ENCODE peak calls at places on chromosomes 3 and 15, in six cellular contexts. E, K, Q, J, S and Z are unnamed samples.

GRCh38 chr3:172749201-172749965 is 1.1 kb upstream of the ECT2 start:
- DNase-seq in E (no peak), K (peak; percentile 98), Q (no peak), J (no peak), S (peak; percentile 98), Z (peak; percentile 97)

GRCh38 chr3:154275308-154275707 is 49.0 kb downstream of the DHX36 start:
- DNase-seq in E (no peak), K (no peak), Q (no peak), J (no peak), S (no peak), Z (no peak)

GRCh38 chr15:86624261-86625036 is 544.8 kb downstream of the AGBL1 start:
- DNase-seq in E (peak; percentile 60), K (peak; percentile 88), Q (peak; percentile 16), J (no peak), S (peak; percentile 94), Z (peak; percentile 90)

GRCh38 chr3:37174532-37175126 is at the start of gene LRRFIP2:
- DNase-seq in E (peak; percentile 11), K (peak; percentile 72), Q (peak; percentile 32), J (no peak), S (peak; percentile 85), Z (peak; percentile 79)

GRCh38 chr3:42680256-42680655 is 5.1 kb upstream of the KLHL40 start:
- DNase-seq in E (no peak), K (no peak), Q (no peak), J (no peak), S (no peak), Z (no peak)

GRCh38 chr15:66936115-66936863 is 129.1 kb upstream of the SMAD3 start:
- DNase-seq in E (no peak), K (no peak), Q (no peak), J (no peak), S (no peak), Z (no peak)

GRCh38 chr15:40826123-40827075 is 2.1 kb downstream of the PPP1R14D start:
- DNase-seq in E (no peak), K (no peak), Q (no peak), J (no peak), S (no peak), Z (no peak)

GRCh38 chr3:120177151-120177550 is 82.9 kb upstream of the GSK3B start:
- DNase-seq in E (no peak), K (peak; percentile 65), Q (no peak), J (no peak), S (peak; percentile 93), Z (peak; percentile 87)

GRCh38 chr15:45634442-45635190 is at the start of gene SQOR:
- DNase-seq in E (peak; percentile 72), K (peak; percentile 85), Q (peak; percentile 47), J (no peak), S (peak; percentile 85), Z (peak; percentile 75)

GRCh38 chr15:51375966-51376640 is 34.6 kb downstream of the GLDN start:
- DNase-seq in E (no peak), K (peak; percentile 30), Q (no peak), J (no peak), S (peak; percentile 76), Z (no peak)

GRCh38 chr15:37253877-37254276 is 153.5 kb upstream of the MEIS2 start:
- DNase-seq in E (no peak), K (no peak), Q (no peak), J (no peak), S (no peak), Z (no peak)

GRCh38 chr3:123272547-123272946 is 70.8 kb downstream of the SEC22A start:
- DNase-seq in E (no peak), K (no peak), Q (no peak), J (no peak), S (peak; percentile 22), Z (no peak)

GRCh38 chr3:143769663-143770062 is 78.6 kb downstream of the SLC9A9 start:
- DNase-seq in E (no peak), K (no peak), Q (no peak), J (no peak), S (no peak), Z (no peak)

GRCh38 chr15:88089019-88089603 is 167.4 kb downstream of the NTRK3 start:
- DNase-seq in E (no peak), K (no peak), Q (no peak), J (no peak), S (peak; percentile 4), Z (no peak)

GRCh38 chr3:43867673-43868072 is 176.9 kb downstream of the ABHD5 start:
- DNase-seq in E (no peak), K (peak; percentile 63), Q (no peak), J (no peak), S (peak; percentile 20), Z (peak; percentile 45)

GRCh38 chr3:59150039-59150438 is 100.2 kb upstream of the CFAP20DC start:
- DNase-seq in E (no peak), K (no peak), Q (no peak), J (no peak), S (no peak), Z (no peak)

GRCh38 chr3:72329354-72329753 is 518.9 kb downstream of the SHQ1 start:
- DNase-seq in E (no peak), K (no peak), Q (no peak), J (no peak), S (no peak), Z (no peak)

GRCh38 chr15:33735637-33736247 is 232.6 kb upstream of the CHRM5 start:
- DNase-seq in E (peak; percentile 23), K (no peak), Q (peak; percentile 70), J (no peak), S (peak; percentile 67), Z (peak; percentile 11)